ENCODE peak calls at places on chromosomes 5 and 9, in seven cellular contexts. One of them, this sample, is unnamed.

GRCh38 chr5:169979871-169980270 is 424 bp downstream of the INSYN2B start:
- DNase-seq in upper lobe of right lung: no peak
- DNase-seq in left ventricle myocardium inferior: no peak
- DNase-seq in DND-41: no peak
- DNase-seq in HCT116: no peak
- DNase-seq in HL-60: no peak
- DNase-seq in neural progenitor cell: no peak
- DNase-seq in this sample: no peak

GRCh38 chr5:155883966-155884555 is 442.9 kb upstream of the SGCD start:
- DNase-seq in upper lobe of right lung: no peak
- DNase-seq in left ventricle myocardium inferior: no peak
- DNase-seq in DND-41: no peak
- DNase-seq in HCT116: no peak
- DNase-seq in HL-60: no peak
- DNase-seq in neural progenitor cell: peak; percentile 86
- DNase-seq in this sample: no peak

GRCh38 chr5:72067682-72068470 is 39.4 kb upstream of the MAP1B start:
- DNase-seq in upper lobe of right lung: no peak
- DNase-seq in left ventricle myocardium inferior: no peak
- DNase-seq in DND-41: no peak
- DNase-seq in HCT116: peak; percentile 12
- DNase-seq in HL-60: no peak
- DNase-seq in neural progenitor cell: no peak
- DNase-seq in this sample: no peak

GRCh38 chr9:120876842-120877240 is at the start of gene PHF19:
- DNase-seq in upper lobe of right lung: peak; percentile 75
- DNase-seq in left ventricle myocardium inferior: peak; percentile 36
- DNase-seq in DND-41: peak; percentile 55
- DNase-seq in HCT116: no peak
- DNase-seq in HL-60: no peak
- DNase-seq in neural progenitor cell: peak; percentile 34
- DNase-seq in this sample: peak; percentile 62

GRCh38 chr5:39082995-39083394 is 8.8 kb upstream of the RICTOR start:
- DNase-seq in upper lobe of right lung: no peak
- DNase-seq in left ventricle myocardium inferior: no peak
- DNase-seq in DND-41: no peak
- DNase-seq in HCT116: no peak
- DNase-seq in HL-60: no peak
- DNase-seq in neural progenitor cell: no peak
- DNase-seq in this sample: no peak

GRCh38 chr5:90866333-90866732 is 307.7 kb downstream of the ADGRV1 start:
- DNase-seq in upper lobe of right lung: no peak
- DNase-seq in left ventricle myocardium inferior: no peak
- DNase-seq in DND-41: no peak
- DNase-seq in HCT116: peak; percentile 27
- DNase-seq in HL-60: no peak
- DNase-seq in neural progenitor cell: no peak
- DNase-seq in this sample: peak; percentile 1

GRCh38 chr5:80141147-80141671 is 106.1 kb downstream of the THBS4 start:
- DNase-seq in upper lobe of right lung: peak; percentile 79
- DNase-seq in left ventricle myocardium inferior: peak; percentile 89
- DNase-seq in DND-41: no peak
- DNase-seq in HCT116: no peak
- DNase-seq in HL-60: peak; percentile 88
- DNase-seq in neural progenitor cell: peak; percentile 91
- DNase-seq in this sample: no peak

GRCh38 chr5:1479581-1480188 is 34.4 kb upstream of the SLC6A3 start:
- DNase-seq in upper lobe of right lung: no peak
- DNase-seq in left ventricle myocardium inferior: no peak
- DNase-seq in DND-41: peak; percentile 25
- DNase-seq in HCT116: no peak
- DNase-seq in HL-60: peak; percentile 77
- DNase-seq in neural progenitor cell: peak; percentile 64
- DNase-seq in this sample: peak; percentile 66

GRCh38 chr9:98989036-98990000 is 45.6 kb downstream of the COL15A1 start:
- DNase-seq in upper lobe of right lung: no peak
- DNase-seq in left ventricle myocardium inferior: peak; percentile 79
- DNase-seq in DND-41: no peak
- DNase-seq in HCT116: peak; percentile 40
- DNase-seq in HL-60: peak; percentile 34
- DNase-seq in neural progenitor cell: peak; percentile 18
- DNase-seq in this sample: no peak
- TF ChIP-seq CTCF in upper lobe of right lung: no peak
- TF ChIP-seq CTCF in left ventricle myocardium inferior: peak; percentile 22
- TF ChIP-seq CTCF in DND-41: peak; percentile 10
- TF ChIP-seq CTCF in HCT116: no peak
- TF ChIP-seq CTCF in HL-60: peak; percentile 12
- TF ChIP-seq CTCF in neural progenitor cell: peak; percentile 28
- TF ChIP-seq CTCF in this sample: peak; percentile 13

GRCh38 chr9:35748239-35748857 is 680 bp downstream of the GBA2 start:
- DNase-seq in upper lobe of right lung: no peak
- DNase-seq in left ventricle myocardium inferior: no peak
- DNase-seq in DND-41: peak; percentile 39
- DNase-seq in HCT116: no peak
- DNase-seq in HL-60: no peak
- DNase-seq in neural progenitor cell: no peak
- DNase-seq in this sample: no peak

GRCh38 chr9:35743880-35744518 is 5.0 kb downstream of the GBA2 start:
- DNase-seq in upper lobe of right lung: no peak
- DNase-seq in left ventricle myocardium inferior: no peak
- DNase-seq in DND-41: no peak
- DNase-seq in HCT116: no peak
- DNase-seq in HL-60: no peak
- DNase-seq in neural progenitor cell: no peak
- DNase-seq in this sample: no peak

GRCh38 chr9:35745569-35745968 is 3.5 kb downstream of the GBA2 start:
- DNase-seq in upper lobe of right lung: no peak
- DNase-seq in left ventricle myocardium inferior: no peak
- DNase-seq in DND-41: no peak
- DNase-seq in HCT116: no peak
- DNase-seq in HL-60: no peak
- DNase-seq in neural progenitor cell: no peak
- DNase-seq in this sample: no peak

GRCh38 chr9:35748858-35749514 is at the start of the genes GBA2 and RGP1:
- DNase-seq in upper lobe of right lung: peak; percentile 94
- DNase-seq in left ventricle myocardium inferior: peak; percentile 86
- DNase-seq in DND-41: peak; percentile 52
- DNase-seq in HCT116: peak; percentile 42
- DNase-seq in HL-60: peak; percentile 65
- DNase-seq in neural progenitor cell: peak; percentile 89
- DNase-seq in this sample: peak; percentile 82

DNA sequence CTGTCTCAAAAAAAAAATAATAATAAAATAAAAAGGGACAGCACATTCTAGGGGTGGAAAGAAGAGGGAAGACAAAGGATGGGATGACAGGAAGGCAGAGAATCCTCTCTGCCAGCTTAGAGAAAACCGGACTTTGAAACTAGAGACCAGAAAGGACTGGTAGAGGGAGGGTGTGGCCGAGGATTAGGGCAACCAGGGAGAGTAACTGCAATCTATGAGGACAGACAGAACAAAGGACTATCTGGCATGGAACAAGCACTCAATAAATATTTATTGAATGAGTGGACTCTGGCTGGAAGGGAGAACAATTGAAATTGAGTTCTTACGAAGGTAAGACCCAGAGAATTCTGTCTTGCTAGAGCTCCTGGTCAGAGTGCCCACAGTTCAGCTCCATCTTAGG is 2.4 kb downstream of the GBA2 start:
- DNase-seq in upper lobe of right lung: no peak
- DNase-seq in left ventricle myocardium inferior: no peak
- DNase-seq in DND-41: no peak
- DNase-seq in HCT116: no peak
- DNase-seq in HL-60: no peak
- DNase-seq in neural progenitor cell: no peak
- DNase-seq in this sample: no peak
- H3K4me3 ChIP-seq in upper lobe of right lung: peak overlapping the region; percentile 98
- H3K4me3 ChIP-seq in left ventricle myocardium inferior: peak overlapping the region; percentile 80
- H3K4me3 ChIP-seq in DND-41: peak overlapping the region; percentile 78
- H3K4me3 ChIP-seq in HCT116: no peak overlapping the region
- H3K4me3 ChIP-seq in HL-60: peak overlapping the region; percentile 88
- H3K4me3 ChIP-seq in neural progenitor cell: peak overlapping the region; percentile 75
- H3K4me3 ChIP-seq in this sample: peak overlapping the region; percentile 59

GRCh38 chr5:73218552-73219171 is 45.7 kb downstream of the TMEM174 start:
- DNase-seq in upper lobe of right lung: no peak
- DNase-seq in left ventricle myocardium inferior: no peak
- DNase-seq in DND-41: no peak
- DNase-seq in HCT116: peak; percentile 26
- DNase-seq in HL-60: no peak
- DNase-seq in neural progenitor cell: peak; percentile 34
- DNase-seq in this sample: no peak

GRCh38 chr5:73215891-73216610 is 43.1 kb downstream of the TMEM174 start:
- DNase-seq in upper lobe of right lung: peak; percentile 89
- DNase-seq in left ventricle myocardium inferior: peak; percentile 66
- DNase-seq in DND-41: no peak
- DNase-seq in HCT116: peak; percentile 72
- DNase-seq in HL-60: no peak
- DNase-seq in neural progenitor cell: peak; percentile 91
- DNase-seq in this sample: peak; percentile 40

GRCh38 chr5:73213566-73213998 is 40.6 kb downstream of the TMEM174 start:
- DNase-seq in upper lobe of right lung: no peak
- DNase-seq in left ventricle myocardium inferior: no peak
- DNase-seq in DND-41: no peak
- DNase-seq in HCT116: no peak
- DNase-seq in HL-60: no peak
- DNase-seq in neural progenitor cell: no peak
- DNase-seq in this sample: no peak

GRCh38 chr5:73215525-73215890 is 42.5 kb downstream of the TMEM174 start:
- DNase-seq in upper lobe of right lung: no peak
- DNase-seq in left ventricle myocardium inferior: no peak
- DNase-seq in DND-41: no peak
- DNase-seq in HCT116: no peak
- DNase-seq in HL-60: no peak
- DNase-seq in neural progenitor cell: no peak
- DNase-seq in this sample: no peak

GRCh38 chr5:73214921-73215490 is 42.0 kb downstream of the TMEM174 start:
- DNase-seq in upper lobe of right lung: no peak
- DNase-seq in left ventricle myocardium inferior: no peak
- DNase-seq in DND-41: no peak
- DNase-seq in HCT116: no peak
- DNase-seq in HL-60: no peak
- DNase-seq in neural progenitor cell: peak; percentile 51
- DNase-seq in this sample: no peak
- H3K27me3 ChIP-seq in upper lobe of right lung: peaks cover 89% of the 10 kb centered on the region
- H3K27me3 ChIP-seq in left ventricle myocardium inferior: peaks cover 100% of the 10 kb centered on the region
- H3K27me3 ChIP-seq in DND-41: no peaks in the 10 kb centered on the region
- H3K27me3 ChIP-seq in HCT116: no peaks in the 10 kb centered on the region
- H3K27me3 ChIP-seq in HL-60: peaks cover 3% of the 10 kb centered on the region
- H3K27me3 ChIP-seq in neural progenitor cell: peaks cover 66% of the 10 kb centered on the region
- H3K27me3 ChIP-seq in this sample: no peaks in the 10 kb centered on the region

GRCh38 chr9:95336281-95336680 is 18.8 kb upstream of the FANCC start:
- DNase-seq in upper lobe of right lung: no peak
- DNase-seq in left ventricle myocardium inferior: no peak
- DNase-seq in DND-41: no peak
- DNase-seq in HCT116: no peak
- DNase-seq in HL-60: no peak
- DNase-seq in neural progenitor cell: no peak
- DNase-seq in this sample: no peak
- TF ChIP-seq CTCF in upper lobe of right lung: peak; percentile 67
- TF ChIP-seq CTCF in left ventricle myocardium inferior: peak; percentile 62
- TF ChIP-seq CTCF in DND-41: peak; percentile 39
- TF ChIP-seq CTCF in HCT116: peak; percentile 29
- TF ChIP-seq CTCF in HL-60: no peak
- TF ChIP-seq CTCF in neural progenitor cell: peak; percentile 67
- TF ChIP-seq CTCF in this sample: peak; percentile 43

GRCh38 chr9:22002038-22002437 is 7.1 kb downstream of the CDKN2B start:
- DNase-seq in upper lobe of right lung: no peak
- DNase-seq in left ventricle myocardium inferior: no peak
- DNase-seq in DND-41: no peak
- DNase-seq in HCT116: no peak
- DNase-seq in HL-60: no peak
- DNase-seq in neural progenitor cell: no peak
- DNase-seq in this sample: no peak

GRCh38 chr9:22005083-22005699 is 3.9 kb downstream of the CDKN2B start:
- DNase-seq in upper lobe of right lung: peak; percentile 47
- DNase-seq in left ventricle myocardium inferior: no peak
- DNase-seq in DND-41: peak; percentile 81
- DNase-seq in HCT116: no peak
- DNase-seq in HL-60: no peak
- DNase-seq in neural progenitor cell: peak; percentile 72
- DNase-seq in this sample: no peak

GRCh38 chr9:22009563-22009867 is 410 bp upstream of the CDKN2B start:
- DNase-seq in upper lobe of right lung: no peak
- DNase-seq in left ventricle myocardium inferior: no peak
- DNase-seq in DND-41: no peak
- DNase-seq in HCT116: no peak
- DNase-seq in HL-60: no peak
- DNase-seq in neural progenitor cell: no peak
- DNase-seq in this sample: no peak

GRCh38 chr9:22008662-22009562 is at the start of gene CDKN2B:
- DNase-seq in upper lobe of right lung: peak; percentile 98
- DNase-seq in left ventricle myocardium inferior: peak; percentile 95
- DNase-seq in DND-41: no peak
- DNase-seq in HCT116: peak; percentile 80
- DNase-seq in HL-60: peak; percentile 44
- DNase-seq in neural progenitor cell: peak; percentile 98
- DNase-seq in this sample: peak; percentile 86

DNA sequence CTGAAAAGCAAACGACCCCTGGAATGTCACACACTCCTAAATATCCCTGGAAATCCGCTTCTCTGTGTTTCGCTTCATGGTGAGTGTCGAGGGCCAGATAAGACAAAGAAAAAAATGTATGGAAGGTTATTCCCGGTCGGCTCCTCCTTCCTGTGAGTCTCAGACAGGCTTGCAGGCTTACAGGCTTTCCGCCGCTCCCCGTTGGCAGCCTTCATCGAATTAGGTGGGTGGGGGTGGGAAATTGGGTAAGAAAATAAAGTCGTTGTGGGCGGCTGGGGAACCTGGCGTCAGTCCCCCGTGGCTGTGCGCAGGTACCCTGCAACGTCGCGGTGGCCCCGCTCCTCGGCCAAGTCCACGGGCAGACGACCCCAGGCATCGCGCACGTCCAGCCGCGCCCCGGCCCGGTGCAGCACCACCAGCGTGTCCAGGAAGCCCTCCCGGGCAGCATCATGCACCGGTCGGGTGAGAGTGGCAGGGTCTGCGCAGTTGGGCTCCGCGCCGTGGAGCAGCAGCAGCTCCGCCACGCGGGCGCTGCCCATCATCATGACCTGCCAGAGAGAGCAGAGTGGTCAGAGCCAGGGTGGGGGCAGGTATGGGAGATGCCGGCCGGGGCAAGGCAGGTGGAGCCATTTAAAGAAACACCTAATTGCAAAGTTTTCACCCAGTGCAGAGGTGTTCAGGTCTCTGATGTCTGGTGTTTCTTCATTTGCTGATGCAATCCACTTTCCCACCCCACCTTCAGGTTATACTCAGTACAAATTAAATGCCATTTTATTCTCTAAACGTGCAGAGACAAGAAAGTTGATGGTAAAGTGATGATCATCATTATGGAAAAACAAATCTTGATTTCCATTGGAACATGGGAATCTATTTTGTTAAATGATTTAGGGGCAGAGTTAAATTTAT is 3.2 kb downstream of the CDKN2B start:
- DNase-seq in upper lobe of right lung: peak; percentile 52
- DNase-seq in left ventricle myocardium inferior: no peak
- DNase-seq in DND-41: peak; percentile 51
- DNase-seq in HCT116: no peak
- DNase-seq in HL-60: no peak
- DNase-seq in neural progenitor cell: peak; percentile 52
- DNase-seq in this sample: no peak
- H3K4me3 ChIP-seq in upper lobe of right lung: no peak overlapping the region
- H3K4me3 ChIP-seq in left ventricle myocardium inferior: no peak overlapping the region
- H3K4me3 ChIP-seq in DND-41: peak overlapping the region; percentile 61
- H3K4me3 ChIP-seq in HCT116: no peak overlapping the region
- H3K4me3 ChIP-seq in HL-60: no peak overlapping the region
- H3K4me3 ChIP-seq in neural progenitor cell: no peak overlapping the region
- H3K4me3 ChIP-seq in this sample: no peak overlapping the region

This sample was measured in GM06990.